ENCODE peak calls at places on chromosomes 3 and 15, in seven cellular contexts. E is prostate gland, B is H1, T is stomach, C is GM23338, I is sigmoid colon, K is transverse colon. W is an unnamed sample.

GRCh38 chr15:85587707-85588441 is 206.9 kb downstream of the KLHL25 start:
- DNase-seq in C (no peak), T (no peak), B (no peak), K (no peak), E (no peak), I (no peak), W (no peak)

GRCh38 chr15:61315471-61315870 is 86.4 kb upstream of the RORA start:
- DNase-seq in C (no peak), K (no peak), B (no peak), E (no peak), T (no peak), I (no peak), W (no peak)

GRCh38 chr3:71662553-71662952 is 62.6 kb downstream of the EIF4E3 start:
- DNase-seq in I (no peak), B (no peak), E (no peak), K (no peak), C (no peak), T (no peak), W (no peak)

GRCh38 chr15:81339851-81340250 is 15.9 kb upstream of the STARD5 start:
- DNase-seq in E (no peak), B (no peak), K (no peak), T (no peak), C (no peak), I (no peak), W (no peak)

GRCh38 chr15:73984208-73984979 is 7.7 kb downstream of the STOML1 start:
- DNase-seq in T (no peak), K (no peak), I (peak), B (no peak), E (no peak), C (no peak), W (no peak)

GRCh38 chr15:95141486-95141885 is 910.1 kb downstream of the MCTP2 start:
- DNase-seq in B (no peak), I (no peak), E (no peak), T (no peak), K (no peak), C (no peak), W (no peak)

GRCh38 chr15:76433798-76434400 is 97.3 kb downstream of the ISL2 start:
- DNase-seq in E (no peak), T (no peak), C (peak), K (no peak), I (no peak), B (no peak), W (no peak)

GRCh38 chr15:34737379-34737928 is 17.3 kb downstream of the GJD2 start:
- DNase-seq in I (no peak), C (no peak), K (no peak), B (no peak), T (no peak), E (no peak), W (no peak)

DNA sequence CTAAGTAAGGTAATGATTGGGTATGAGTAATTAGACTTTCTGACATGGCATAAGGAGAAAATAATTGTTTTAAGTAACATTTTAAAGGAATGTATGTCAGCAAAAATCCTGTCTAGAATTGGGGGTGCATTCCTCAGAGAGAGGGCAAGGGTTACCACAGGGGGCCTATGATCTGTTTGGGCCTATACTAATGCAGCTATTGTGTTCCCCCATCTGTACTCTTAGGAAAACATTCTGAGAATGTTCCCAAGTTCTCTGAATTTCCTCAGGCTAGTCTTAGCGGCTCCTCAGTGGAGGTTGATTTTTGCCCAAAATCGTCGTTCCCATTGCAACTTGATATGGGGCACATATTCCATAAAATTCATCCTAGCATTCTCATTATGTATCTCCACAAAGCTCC is 1216.4 kb upstream of the GBE1 start:
- DNase-seq in K (no peak), E (no peak), C (peak), B (peak), I (no peak), T (no peak), W (no peak)
- TF ChIP-seq POLR2AphosphoS5 in K (no peak), E (no peak), C (no peak), B (no peak), I (no peak), T (no peak), W (no peak)

DNA sequence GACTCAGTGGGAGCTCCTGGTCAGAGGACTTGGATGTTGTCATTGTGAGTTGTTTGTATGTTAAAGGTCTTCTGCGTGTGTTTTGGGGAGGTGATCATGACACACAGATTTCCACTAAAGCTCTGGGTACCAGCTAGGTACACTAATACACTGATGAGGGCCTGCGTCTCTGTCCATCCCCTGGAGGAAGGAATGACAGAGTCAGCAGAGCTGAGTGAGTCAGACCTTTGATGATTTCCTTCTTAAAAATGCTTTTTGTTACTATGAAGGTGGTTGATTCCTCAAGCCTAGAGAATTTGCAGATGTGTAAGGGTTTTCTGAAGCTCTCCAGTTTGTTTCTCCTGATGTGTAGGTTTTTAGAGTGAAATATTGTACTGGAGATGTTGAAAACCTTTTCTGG is 424.1 kb upstream of the TPM1 start:
- DNase-seq in C (no peak), B (no peak), T (no peak), I (no peak), E (no peak), K (no peak), W (no peak)
- H3K27ac ChIP-seq in C (no peak), B (no peak), T (no peak), I (no peak), E (no peak), K (no peak), W (no peak)

GRCh38 chr3:16885948-16886683 is 1.4 kb downstream of the PLCL2 start:
- DNase-seq in T (no peak), B (no peak), E (no peak), K (no peak), C (no peak), I (no peak), W (peak)
- H3K4me3 ChIP-seq in T (peak), B (peak), E (peak), K (peak), C (peak), I (peak), W (peak)

DNA sequence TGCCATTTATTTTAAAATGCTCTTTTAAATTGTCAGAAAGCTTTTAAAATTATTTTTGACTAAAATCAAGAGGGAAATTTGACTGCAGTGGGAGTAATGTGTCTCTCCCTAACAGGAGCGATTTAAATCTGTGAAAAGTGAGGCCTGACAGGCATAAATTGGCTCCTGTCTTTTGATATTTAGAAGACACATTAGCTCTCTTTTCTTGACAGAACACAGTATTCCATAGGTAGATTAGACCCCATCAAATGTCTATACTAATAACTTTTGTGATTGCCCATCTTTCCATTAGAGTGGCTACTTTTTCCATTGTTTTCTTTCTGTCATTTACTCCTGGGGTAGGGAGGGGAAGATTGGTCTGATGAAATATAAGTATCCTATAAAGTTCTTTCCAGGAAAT is 866.3 kb downstream of the ROBO1 start:
- DNase-seq in K (no peak), I (no peak), B (no peak), C (no peak), T (no peak), E (no peak), W (no peak)
- TF ChIP-seq POLR2AphosphoS5 in K (no peak), I (no peak), B (no peak), C (no peak), T (no peak), E (no peak), W (no peak)

GRCh38 chr15:80179025-80179759 is 26.4 kb downstream of the FAH start:
- DNase-seq in K (no peak), E (no peak), C (no peak), T (peak), I (no peak), B (no peak), W (no peak)

GRCh38 chr15:80175436-80175835 is 22.6 kb downstream of the FAH start:
- DNase-seq in K (no peak), T (no peak), B (no peak), C (no peak), I (peak), E (no peak), W (no peak)

GRCh38 chr15:80179966-80180365 is 27.2 kb downstream of the FAH start:
- DNase-seq in C (no peak), I (no peak), T (no peak), E (no peak), K (no peak), B (no peak), W (no peak)

GRCh38 chr15:80176443-80176842 is 23.6 kb downstream of the FAH start:
- DNase-seq in K (no peak), C (no peak), I (no peak), E (no peak), T (peak), B (no peak), W (no peak)

GRCh38 chr15:80177151-80177550 is 24.4 kb downstream of the FAH start:
- DNase-seq in C (no peak), E (no peak), K (no peak), T (no peak), B (no peak), I (no peak), W (no peak)
- H3K27ac ChIP-seq in C (no peak), E (no peak), K (no peak), T (no peak), B (no peak), I (no peak), W (no peak)

GRCh38 chr15:62940755-62941361 is 101.7 kb upstream of the TPM1 start:
- DNase-seq in E (no peak), I (peak), C (no peak), K (peak), B (no peak), T (peak), W (no peak)
- H3K4me3 ChIP-seq in E (no peak), I (no peak), C (no peak), K (no peak), B (no peak), T (no peak), W (no peak)